ENCODE peak calls at places on chromosomes 12 and 14, in four cellular contexts. G is GM06990, W is A549, P is GM12878. D is an unnamed sample.
A peak's percentile ranks its signal among the peaks of the same experiment; 100 is the strongest.

GRCh38 chr12:65593206-65593833 is 231.0 kb upstream of the HMGA2 start:
- DNase-seq in G (no peak), W (no peak), P (no peak), D (no peak)

GRCh38 chr14:100384819-100385813 is 62.0 kb downstream of the SLC25A47 start:
- DNase-seq in G (no peak), W (peak; percentile 50), P (no peak), D (no peak)

GRCh38 chr12:59084758-59085383 is 164.6 kb upstream of the LRIG3 start:
- DNase-seq in G (no peak), W (no peak), P (no peak), D (no peak)

GRCh38 chr12:56884421-56884820 is 49.8 kb downstream of the SDR9C7 start:
- DNase-seq in G (no peak), W (no peak), P (no peak), D (no peak)

GRCh38 chr12:91432079-91432478 is 249.5 kb upstream of the DCN start:
- DNase-seq in G (no peak), W (no peak), P (no peak), D (no peak)

GRCh38 chr12:74382994-74383393 is 154.6 kb upstream of the ATXN7L3B start:
- DNase-seq in G (no peak), W (no peak), P (no peak), D (no peak)

GRCh38 chr14:73246387-73247150 is 9.3 kb downstream of the PAPLN start:
- DNase-seq in G (no peak), W (no peak), P (no peak), D (no peak)

GRCh38 chr14:89697281-89698060 is 257.1 kb downstream of the EFCAB11 start:
- DNase-seq in G (no peak), W (no peak), P (no peak), D (no peak)

GRCh38 chr14:88468396-88468795 is 82.9 kb downstream of the SPATA7 start:
- DNase-seq in G (no peak), W (no peak), P (no peak), D (no peak)

GRCh38 chr14:44700184-44700583 is 193.1 kb upstream of the FSCB start:
- DNase-seq in G (no peak), W (no peak), P (no peak), D (no peak)

GRCh38 chr12:94312388-94312787 is 147.3 kb downstream of the CEP83 start:
- DNase-seq in G (no peak), W (no peak), P (no peak), D (no peak)

GRCh38 chr12:94320109-94320508 is 139.6 kb downstream of the CEP83 start:
- DNase-seq in G (no peak), W (no peak), P (no peak), D (no peak)

GRCh38 chr12:94322346-94322745 is 137.3 kb downstream of the CEP83 start:
- DNase-seq in G (no peak), W (no peak), P (no peak), D (no peak)

DNA sequence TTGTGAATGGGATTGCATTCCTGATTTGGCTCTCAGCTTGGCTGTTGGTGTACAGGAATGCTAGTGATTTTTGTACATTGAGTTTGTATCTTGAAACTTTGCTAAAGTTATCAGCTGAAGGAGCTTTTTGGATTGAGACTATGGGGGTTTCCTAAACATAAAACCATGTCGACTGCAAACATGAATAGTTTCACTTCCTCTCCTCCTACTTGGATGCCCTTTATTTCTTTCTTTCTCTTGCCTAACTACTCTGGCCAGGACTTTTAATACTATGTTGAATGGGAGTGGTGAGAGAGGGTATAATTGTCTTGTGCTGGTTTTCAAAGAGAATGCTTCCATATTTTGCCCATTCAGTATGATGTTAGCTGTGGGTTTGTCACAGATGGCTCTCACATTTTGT is 141.5 kb downstream of the CEP83 start:
- DNase-seq in G (peak; percentile 9), W (no peak), P (peak; percentile 31), D (no peak)
- TF ChIP-seq CTCF in G (no peak), W (no peak), P (no peak), D (no peak)

GRCh38 chr12:115617391-115617790 is 660.1 kb downstream of the MED13L start:
- DNase-seq in G (no peak), W (no peak), P (no peak), D (no peak)
- TF ChIP-seq CTCF in G (no peak), W (no peak), P (no peak), D (no peak)

DNA sequence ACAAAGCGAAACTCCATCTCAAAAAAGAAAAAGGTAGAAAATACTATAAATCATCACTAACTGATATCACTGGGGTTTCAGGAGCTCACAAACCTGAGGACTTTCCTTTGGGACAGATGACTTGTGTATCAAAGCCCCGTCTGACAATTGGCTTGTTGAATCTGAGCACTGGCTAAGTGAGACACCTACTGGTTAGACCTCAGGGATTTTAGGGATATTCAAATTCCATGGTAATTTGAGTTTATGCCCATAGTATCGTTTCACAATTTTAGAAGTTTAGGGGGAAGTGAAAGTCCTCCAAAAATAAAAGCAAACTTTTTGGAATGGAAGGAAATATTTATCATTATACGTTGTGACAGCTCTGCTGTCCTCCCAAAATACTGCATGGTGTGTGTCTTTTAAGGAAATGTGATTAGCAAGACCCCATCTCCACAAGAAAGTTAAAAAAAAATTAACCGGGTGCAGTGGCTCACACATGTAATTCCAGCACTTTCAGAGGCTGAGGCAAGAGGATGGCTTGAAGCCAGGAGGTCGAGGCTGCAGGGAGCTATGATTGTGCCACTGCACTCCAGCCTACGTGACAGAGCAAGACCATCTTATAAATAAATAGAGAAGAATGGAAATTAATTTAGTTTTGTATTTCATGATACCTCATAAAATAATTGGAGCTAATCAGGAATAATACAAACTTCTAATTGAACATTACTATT is 49.2 kb downstream of the FBXL14 start:
- DNase-seq in G (no peak), W (no peak), P (no peak), D (no peak)
- TF ChIP-seq CTCF in G (no peak), W (peak; percentile 52), P (no peak), D (no peak)

DNA sequence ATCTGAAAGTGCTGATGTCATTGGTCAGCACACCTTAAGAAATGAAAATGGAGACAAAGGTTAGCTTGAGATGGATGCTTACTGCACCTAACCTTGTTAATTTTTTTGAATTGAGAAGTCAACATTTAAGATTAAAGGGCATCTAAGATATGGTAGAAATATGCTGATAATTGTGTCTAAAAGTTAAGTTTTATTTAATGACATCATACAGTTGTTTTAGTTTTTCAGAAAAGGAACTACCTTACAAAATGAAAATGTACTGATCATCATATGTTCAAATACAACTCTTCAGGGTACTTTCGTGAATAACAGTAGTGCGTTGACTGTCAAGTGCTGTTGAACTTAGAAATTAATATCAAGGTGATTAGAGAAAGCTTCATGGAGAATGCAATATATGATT is 2.5 kb downstream of the SMCO3 start:
- DNase-seq in G (no peak), W (no peak), P (no peak), D (no peak)
- TF ChIP-seq CTCF in G (no peak), W (no peak), P (no peak), D (no peak)

GRCh38 chr14:54782803-54783659 is 119.6 kb downstream of the GCH1 start:
- DNase-seq in G (peak; percentile 54), W (no peak), P (no peak), D (peak; percentile 31)
- TF ChIP-seq CTCF in G (peak; percentile 76), W (no peak), P (peak; percentile 76), D (no peak)

GRCh38 chr14:24145700-24146621 is at the start of gene PSME2:
- DNase-seq in G (no peak), W (peak; percentile 51), P (no peak), D (no peak)

GRCh38 chr14:24149302-24149969 is 2.1 kb downstream of the RNF31 start:
- DNase-seq in G (no peak), W (no peak), P (no peak), D (no peak)

GRCh38 chr14:24146622-24146977 is 190 bp upstream of the PSME2 start:
- DNase-seq in G (peak; percentile 95), W (peak; percentile 98), P (peak; percentile 93), D (peak; percentile 96)

GRCh38 chr14:24146978-24147760 is at the start of gene RNF31:
- DNase-seq in G (peak; percentile 93), W (peak; percentile 94), P (peak; percentile 92), D (peak; percentile 90)

DNA sequence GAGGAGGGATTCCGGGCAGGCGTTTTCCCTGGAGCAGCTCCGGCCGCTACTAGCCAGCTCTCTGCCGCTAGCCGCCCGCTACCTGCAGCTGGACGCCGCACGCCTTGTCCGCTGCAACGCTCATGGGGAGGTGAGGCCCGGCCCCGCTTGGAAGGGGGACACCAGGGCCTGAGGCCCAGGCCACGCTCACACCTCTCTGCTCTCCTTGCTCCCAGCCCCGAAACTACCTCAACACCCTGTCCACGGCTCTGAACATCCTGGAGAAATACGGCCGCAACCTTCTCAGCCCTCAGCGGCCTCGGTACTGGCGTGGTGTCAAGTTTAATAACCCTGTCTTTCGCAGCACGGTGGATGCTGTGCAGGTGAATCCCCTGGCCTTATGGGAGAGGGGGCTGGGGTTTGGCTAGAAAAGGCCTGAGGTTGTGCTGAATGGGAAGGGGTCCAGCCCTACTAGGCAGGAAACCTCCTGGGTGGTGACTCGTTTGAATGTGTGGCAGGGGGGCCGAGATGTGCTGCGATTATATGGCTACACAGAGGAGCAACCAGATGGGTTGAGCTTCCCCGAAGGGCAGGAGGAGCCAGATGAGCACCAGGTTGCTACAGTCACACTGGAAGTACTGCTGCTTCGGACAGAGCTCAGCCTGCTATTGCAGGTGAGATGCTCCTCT is 597 bp downstream of the RNF31 start:
- DNase-seq in G (no peak), W (no peak), P (no peak), D (no peak)
- TF ChIP-seq CTCF in G (no peak), W (no peak), P (no peak), D (no peak)

GRCh38 chr12:66633676-66634075 is 45.2 kb downstream of the GRIP1 start:
- DNase-seq in G (no peak), W (no peak), P (no peak), D (no peak)

GRCh38 chr12:66636771-66637170 is 42.1 kb downstream of the GRIP1 start:
- DNase-seq in G (no peak), W (no peak), P (no peak), D (no peak)

GRCh38 chr12:66637693-66638301 is 41.1 kb downstream of the GRIP1 start:
- DNase-seq in G (no peak), W (no peak), P (no peak), D (no peak)

GRCh38 chr12:66641057-66641456 is 37.8 kb downstream of the GRIP1 start:
- DNase-seq in G (no peak), W (no peak), P (no peak), D (no peak)

GRCh38 chr12:66638666-66639065 is 40.2 kb downstream of the GRIP1 start:
- DNase-seq in G (no peak), W (no peak), P (no peak), D (no peak)
- TF ChIP-seq CTCF in G (no peak), W (no peak), P (no peak), D (no peak)

GRCh38 chr14:99300190-99300589 is 28.2 kb upstream of the BCL11B start:
- DNase-seq in G (no peak), W (no peak), P (no peak), D (no peak)

DNA sequence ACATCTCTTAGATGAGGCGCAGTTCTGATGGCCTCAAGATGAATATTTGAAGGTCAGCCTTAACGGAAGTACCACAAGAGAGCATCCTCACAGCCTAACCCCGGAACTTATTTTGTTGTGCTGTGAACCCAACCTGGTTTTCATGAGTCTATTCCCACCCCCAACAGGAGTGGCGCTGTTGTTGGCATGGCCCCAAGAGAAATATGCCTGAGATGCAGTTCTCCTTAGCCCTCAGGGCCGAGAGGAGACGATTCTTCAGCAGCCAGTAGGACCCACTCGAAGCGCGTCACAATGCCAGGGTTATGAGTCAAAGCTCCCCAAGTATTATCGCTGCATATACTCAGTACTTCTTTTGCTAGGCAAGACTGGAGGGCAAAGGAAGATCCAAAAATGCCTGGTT is 24.5 kb upstream of the BCL11B start:
- DNase-seq in G (no peak), W (no peak), P (no peak), D (no peak)
- TF ChIP-seq CTCF in G (no peak), W (no peak), P (no peak), D (no peak)

GRCh38 chr14:105931808-105932483 is 405.6 kb downstream of the TMEM121 start:
- DNase-seq in G (no peak), W (peak; percentile 36), P (no peak), D (no peak)
- TF ChIP-seq CTCF in G (peak; percentile 31), W (peak; percentile 35), P (no peak), D (no peak)

GRCh38 chr14:102517412-102518062 is 8.0 kb upstream of the ANKRD9 start:
- DNase-seq in G (peak; percentile 43), W (no peak), P (no peak), D (peak; percentile 38)
- TF ChIP-seq CTCF in G (no peak), W (no peak), P (no peak), D (no peak)